ENCODE peak calls at places on chromosome 6, in five cellular contexts. T is retina; L is hepatocyte; V is HTR-8/SVneo; A is stimulated activated naive CD4-positive, alpha-beta T cell treated with Interleukin-2 at 50 U/mL for 16 hours. I is an unnamed sample.

GRCh38 chr6:142187209-142187608 is 40.1 kb downstream of the VTA1 start:
- DNase-seq in L (peak; percentile 14), V (peak; percentile 51), A (no peak), T (no peak), I (no peak)

GRCh38 chr6:74931567-74931966 is 274.3 kb downstream of the COL12A1 start:
- DNase-seq in A (no peak), T (no peak), L (no peak), V (no peak), I (no peak)

GRCh38 chr6:25462235-25462897 is 183.2 kb downstream of the CARMIL1 start:
- DNase-seq in V (no peak), T (no peak), L (no peak), A (no peak), I (no peak)

GRCh38 chr6:44285552-44286284 is 15.5 kb downstream of the TMEM151B start:
- DNase-seq in V (no peak), L (no peak), T (no peak), A (no peak), I (no peak)

GRCh38 chr6:22041797-22042489 is 254.9 kb downstream of the PRL start:
- DNase-seq in T (no peak), A (no peak), L (no peak), V (no peak), I (no peak)

GRCh38 chr6:136646377-136646776 is 96.2 kb upstream of the MAP7 start:
- DNase-seq in A (no peak), T (no peak), V (no peak), L (no peak), I (no peak)

GRCh38 chr6:107833136-107833535 is 9.0 kb upstream of the SCML4 start:
- DNase-seq in T (no peak), A (no peak), V (no peak), L (no peak), I (no peak)

GRCh38 chr6:36731622-36732310 is 34.1 kb downstream of the RAB44 start:
- DNase-seq in A (no peak), T (no peak), V (no peak), L (no peak), I (no peak)

GRCh38 chr6:167915139-167915538 is 82.3 kb upstream of the KIF25 start:
- DNase-seq in T (no peak), L (no peak), A (no peak), V (no peak), I (no peak)

GRCh38 chr6:148617522-148617921 is 129.3 kb upstream of the UST start:
- DNase-seq in A (no peak), T (no peak), L (no peak), V (no peak), I (no peak)

GRCh38 chr6:151075943-151076555 is 163.7 kb upstream of the AKAP12 start:
- DNase-seq in T (no peak), L (no peak), V (no peak), A (no peak), I (no peak)

GRCh38 chr6:31272856-31273626 is 1.1 kb upstream of the HLA-C start:
- DNase-seq in L (no peak), V (no peak), T (no peak), A (no peak), I (no peak)

GRCh38 chr6:14981960-14982359 is 263.9 kb upstream of the JARID2 start:
- DNase-seq in V (no peak), L (no peak), A (no peak), T (no peak), I (no peak)

GRCh38 chr6:90411292-90411781 is 114.7 kb upstream of the BACH2 start:
- DNase-seq in L (peak; percentile 28), A (peak; percentile 81), V (peak; percentile 29), T (no peak), I (peak; percentile 58)

GRCh38 chr6:99550046-99550445 is 18.4 kb downstream of the CCNC start:
- DNase-seq in L (no peak), V (no peak), T (no peak), A (no peak), I (no peak)

GRCh38 chr6:148528292-148528691 is 185.7 kb downstream of the SASH1 start:
- DNase-seq in T (no peak), A (no peak), V (no peak), L (no peak), I (no peak)

GRCh38 chr6:7993399-7993798 is 70.8 kb downstream of the BLOC1S5 start:
- DNase-seq in V (no peak), A (no peak), T (no peak), L (no peak), I (no peak)

GRCh38 chr6:53264915-53265615 is 83.7 kb downstream of the ELOVL5 start:
- DNase-seq in A (no peak), V (no peak), L (no peak), T (no peak), I (no peak)

GRCh38 chr6:105609375-105609991 is 206.6 kb upstream of the PREP start:
- DNase-seq in T (no peak), L (no peak), A (no peak), V (no peak), I (no peak)

GRCh38 chr6:116217069-116217468 is 36.8 kb downstream of the TSPYL4 start:
- DNase-seq in V (no peak), L (peak; percentile 52), T (peak; percentile 55), A (no peak), I (no peak)

GRCh38 chr6:17725083-17725482 is 18.4 kb upstream of the NUP153 start:
- DNase-seq in A (no peak), V (peak; percentile 52), T (peak; percentile 57), L (peak; percentile 48), I (peak; percentile 92)